ENCODE peak calls at places on chromosomes 2 and 18, in six cellular contexts. A, M, B, I, U and H are unnamed samples.
A peak's percentile ranks its signal among the peaks of the same experiment; 100 is the strongest.

GRCh38 chr2:200756618-200757321 is 54.9 kb upstream of the BZW1 start:
- DNase-seq in A (peak; percentile 87), M (no peak), B (no peak), I (no peak), U (peak; percentile 84), H (no peak)

GRCh38 chr18:59388180-59388579 is 29.1 kb upstream of the LMAN1 start:
- DNase-seq in A (no peak), M (no peak), B (no peak), I (no peak), U (peak; percentile 13), H (no peak)

GRCh38 chr2:23491622-23492336 is 106.8 kb downstream of the KLHL29 start:
- DNase-seq in A (no peak), M (no peak), B (no peak), I (no peak), U (no peak), H (no peak)

GRCh38 chr2:232876978-232877441 is 6.9 kb downstream of the SNORC start:
- DNase-seq in A (peak; percentile 18), M (no peak), B (no peak), I (peak; percentile 55), U (no peak), H (no peak)

GRCh38 chr18:49486617-49486958 is 446 bp downstream of the C18orf32 start:
- DNase-seq in A (no peak), M (no peak), B (no peak), I (no peak), U (no peak), H (no peak)

GRCh38 chr18:22796069-22796468 is 137.1 kb upstream of the RBBP8 start:
- DNase-seq in A (no peak), M (no peak), B (no peak), I (no peak), U (no peak), H (no peak)

GRCh38 chr2:176710657-176711197 is 441.5 kb downstream of the MTX2 start:
- DNase-seq in A (no peak), M (no peak), B (no peak), I (peak; percentile 64), U (no peak), H (no peak)

GRCh38 chr2:229089806-229090205 is 181.3 kb downstream of the PID1 start:
- DNase-seq in A (no peak), M (no peak), B (no peak), I (no peak), U (no peak), H (no peak)

GRCh38 chr18:58091099-58091611 is 47.1 kb downstream of the NEDD4L start:
- DNase-seq in A (peak; percentile 46), M (no peak), B (peak; percentile 6), I (no peak), U (no peak), H (peak; percentile 20)

GRCh38 chr2:168583710-168584521 is 127.8 kb downstream of the CERS6 start:
- DNase-seq in A (peak; percentile 75), M (no peak), B (no peak), I (no peak), U (peak; percentile 89), H (no peak)

GRCh38 chr18:35588122-35588521 is 6.6 kb downstream of the GALNT1 start:
- DNase-seq in A (no peak), M (no peak), B (no peak), I (no peak), U (no peak), H (no peak)

GRCh38 chr2:184215745-184216144 is 382.6 kb upstream of the ZNF804A start:
- DNase-seq in A (no peak), M (no peak), B (no peak), I (no peak), U (no peak), H (no peak)

GRCh38 chr2:85575739-85576138 is 1.6 kb upstream of the VAMP8 start:
- DNase-seq in A (no peak), M (no peak), B (no peak), I (no peak), U (no peak), H (no peak)

GRCh38 chr2:199811360-199811759 is 39.6 kb downstream of the FTCDNL1 start:
- DNase-seq in A (no peak), M (no peak), B (no peak), I (no peak), U (peak; percentile 24), H (no peak)

DNA sequence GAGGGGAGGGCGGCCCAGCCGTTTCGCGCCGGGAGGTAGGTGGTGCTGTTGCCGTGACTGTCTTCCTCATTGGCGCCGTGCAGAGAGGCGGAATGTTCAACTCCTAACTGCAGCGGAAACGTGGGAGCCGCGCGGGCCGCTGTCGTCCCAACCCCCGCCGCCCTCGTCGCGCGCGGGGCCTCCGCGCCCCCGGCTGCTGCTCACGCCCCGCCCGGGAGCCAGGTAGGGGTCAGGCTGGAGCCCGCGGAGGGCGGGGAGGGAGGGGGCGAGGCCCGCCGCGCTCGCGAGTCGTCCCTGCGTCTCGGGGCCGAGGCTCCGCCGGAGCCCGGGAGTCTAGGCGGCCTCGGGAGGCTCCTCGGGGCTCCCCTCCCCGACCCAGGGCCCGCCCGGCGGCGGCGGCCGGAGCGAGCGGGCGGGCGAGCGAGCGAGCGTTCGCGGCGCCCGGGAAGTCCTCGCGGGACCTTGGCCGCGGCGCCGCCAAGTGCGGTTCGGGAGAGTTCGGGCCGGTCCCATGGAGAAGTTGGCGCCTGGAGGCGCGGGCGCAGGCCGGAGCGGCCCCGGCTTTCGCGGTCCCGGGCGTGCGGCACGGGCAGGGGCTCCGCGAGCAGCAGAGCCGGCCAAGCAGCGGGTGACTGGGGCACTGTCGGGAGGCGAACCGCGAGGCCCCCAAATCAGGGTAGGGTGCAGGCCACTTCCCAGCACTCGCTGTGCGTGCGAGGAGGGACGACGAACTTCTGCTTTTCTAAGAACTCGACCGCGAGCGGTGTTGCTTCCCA is at the start of gene MAP3K20:
- DNase-seq in A (peak; percentile 37), M (peak; percentile 92), B (peak; percentile 78), I (peak; percentile 92), U (peak; percentile 66), H (peak; percentile 83)
- TF ChIP-seq CTCF in A (peak; percentile 63), M (peak; percentile 67), B (peak; percentile 61), I (no peak), U (peak; percentile 43), H (peak; percentile 25)

GRCh38 chr18:44458777-44459176 is 221.9 kb upstream of the SETBP1 start:
- DNase-seq in A (peak; percentile 18), M (no peak), B (no peak), I (no peak), U (peak; percentile 71), H (no peak)
- TF ChIP-seq CTCF in A (no peak), M (no peak), B (no peak), I (no peak), U (peak; percentile 33), H (no peak)

GRCh38 chr2:36960005-36960675 is 6.2 kb downstream of the STRN start:
- DNase-seq in A (no peak), M (no peak), B (peak; percentile 8), I (no peak), U (no peak), H (no peak)
- TF ChIP-seq CTCF in A (no peak), M (no peak), B (no peak), I (no peak), U (no peak), H (no peak)

DNA sequence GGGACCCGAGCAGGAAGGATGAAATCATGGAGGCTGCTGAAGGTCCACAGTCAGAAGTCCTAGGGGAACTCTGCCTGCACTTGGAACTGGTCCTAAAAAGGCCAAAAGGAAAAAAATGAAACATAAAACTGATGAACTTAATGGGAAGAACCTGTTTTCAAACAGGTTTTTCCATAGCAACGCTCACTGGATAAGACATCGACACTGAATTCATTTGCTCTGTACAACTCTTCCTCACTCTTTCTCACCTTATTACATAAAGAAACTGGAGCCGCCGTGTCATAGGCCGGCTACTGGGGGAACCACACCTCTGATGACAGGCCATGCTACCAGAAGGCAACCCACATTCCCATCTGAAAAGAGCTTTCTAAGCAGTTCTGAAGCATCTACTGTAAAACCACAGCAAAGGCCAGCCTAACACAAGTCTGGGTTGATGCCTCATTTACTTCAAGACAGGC is 83.6 kb downstream of the FARSB start:
- DNase-seq in A (no peak), M (no peak), B (no peak), I (no peak), U (peak; percentile 41), H (no peak)
- TF ChIP-seq CTCF in A (no peak), M (no peak), B (no peak), I (no peak), U (no peak), H (no peak)

DNA sequence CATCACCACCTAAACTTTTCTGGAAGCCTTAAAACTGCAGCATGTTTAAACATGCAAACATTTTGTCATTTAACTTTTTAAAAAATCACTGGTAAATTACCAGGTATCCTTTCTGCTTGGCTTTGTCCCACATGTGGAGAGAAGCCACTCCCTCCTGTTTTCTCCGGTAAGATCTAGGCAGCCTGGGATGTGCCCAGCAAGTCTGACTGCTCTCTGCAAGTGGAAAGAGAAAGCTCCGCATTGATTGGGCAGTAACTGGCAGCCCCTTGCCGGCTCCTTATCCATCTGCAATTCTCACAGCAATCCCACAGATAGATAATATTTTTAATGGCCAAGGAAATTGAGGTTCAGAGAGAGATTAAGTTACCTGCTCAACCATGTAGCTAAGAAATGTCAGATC is 136.2 kb downstream of the TMEM200C start:
- DNase-seq in A (no peak), M (no peak), B (no peak), I (no peak), U (no peak), H (no peak)
- TF ChIP-seq CTCF in A (no peak), M (no peak), B (no peak), I (no peak), U (no peak), H (no peak)

GRCh38 chr2:191690327-191690726 is 12.4 kb downstream of the NABP1 start:
- DNase-seq in A (no peak), M (no peak), B (no peak), I (no peak), U (no peak), H (no peak)

GRCh38 chr2:191691898-191692297 is 14.0 kb downstream of the NABP1 start:
- DNase-seq in A (no peak), M (no peak), B (no peak), I (no peak), U (no peak), H (no peak)

GRCh38 chr2:191692502-191693115 is 14.7 kb downstream of the NABP1 start:
- DNase-seq in A (no peak), M (no peak), B (no peak), I (no peak), U (no peak), H (no peak)

GRCh38 chr2:191693151-191693550 is 15.2 kb downstream of the NABP1 start:
- DNase-seq in A (no peak), M (no peak), B (no peak), I (no peak), U (no peak), H (no peak)

GRCh38 chr2:191691016-191691725 is 13.2 kb downstream of the NABP1 start:
- DNase-seq in A (peak; percentile 62), M (no peak), B (peak; percentile 74), I (no peak), U (peak; percentile 92), H (peak; percentile 70)
- TF ChIP-seq CTCF in A (peak; percentile 78), M (peak; percentile 84), B (peak; percentile 87), I (peak; percentile 60), U (peak; percentile 80), H (peak; percentile 62)

GRCh38 chr18:43661570-43661969 is 384.3 kb upstream of the SYT4 start:
- DNase-seq in A (peak; percentile 0), M (no peak), B (peak; percentile 16), I (no peak), U (peak; percentile 90), H (no peak)
- TF ChIP-seq CTCF in A (peak; percentile 25), M (peak; percentile 48), B (peak; percentile 46), I (no peak), U (peak; percentile 48), H (no peak)

GRCh38 chr18:74152906-74153305 is 4.6 kb downstream of the TIMM21 start:
- DNase-seq in A (no peak), M (no peak), B (no peak), I (no peak), U (no peak), H (no peak)
- TF ChIP-seq CTCF in A (no peak), M (no peak), B (peak; percentile 45), I (no peak), U (peak; percentile 23), H (no peak)